ENCODE peak calls at places on chromosome X, in seven cellular contexts. One of them, this sample, is unnamed.

GRCh38 chrX:4710618-4711433 is 997.4 kb upstream of the PRKX start:
- DNase-seq in BE2C: no peak
- DNase-seq in NCI-H146: peak
- DNase-seq in HFFc6: no peak
- DNase-seq in T-helper 2 cell: no peak
- DNase-seq in stimulated activated CD8-positive, alpha-beta memory T cell treated with anti-CD3 and anti-CD28 coated beads, Interleukin-4, amount 100 ng/mL, for 24 hours: no peak
- DNase-seq in fibroblast of the aortic adventitia: peak
- DNase-seq in this sample: no peak

GRCh38 chrX:12973561-12974216 is 1.2 kb upstream of the TMSB4X start:
- DNase-seq in BE2C: no peak
- DNase-seq in NCI-H146: peak
- DNase-seq in HFFc6: no peak
- DNase-seq in T-helper 2 cell: no peak
- DNase-seq in stimulated activated CD8-positive, alpha-beta memory T cell treated with anti-CD3 and anti-CD28 coated beads, Interleukin-4, amount 100 ng/mL, for 24 hours: no peak
- DNase-seq in fibroblast of the aortic adventitia: no peak
- DNase-seq in this sample: no peak

GRCh38 chrX:72025236-72025770 is 106.4 kb downstream of the RTL5 start:
- DNase-seq in BE2C: no peak
- DNase-seq in NCI-H146: no peak
- DNase-seq in HFFc6: no peak
- DNase-seq in T-helper 2 cell: no peak
- DNase-seq in stimulated activated CD8-positive, alpha-beta memory T cell treated with anti-CD3 and anti-CD28 coated beads, Interleukin-4, amount 100 ng/mL, for 24 hours: no peak
- DNase-seq in fibroblast of the aortic adventitia: no peak
- DNase-seq in this sample: no peak

GRCh38 chrX:111165902-111166301 is 69.9 kb downstream of the PAK3 start:
- DNase-seq in BE2C: no peak
- DNase-seq in NCI-H146: no peak
- DNase-seq in HFFc6: no peak
- DNase-seq in T-helper 2 cell: no peak
- DNase-seq in stimulated activated CD8-positive, alpha-beta memory T cell treated with anti-CD3 and anti-CD28 coated beads, Interleukin-4, amount 100 ng/mL, for 24 hours: no peak
- DNase-seq in fibroblast of the aortic adventitia: no peak
- DNase-seq in this sample: no peak

GRCh38 chrX:152245231-152245630 is 106.9 kb upstream of the MAGEA10 start:
- DNase-seq in BE2C: no peak
- DNase-seq in NCI-H146: no peak
- DNase-seq in HFFc6: no peak
- DNase-seq in T-helper 2 cell: no peak
- DNase-seq in stimulated activated CD8-positive, alpha-beta memory T cell treated with anti-CD3 and anti-CD28 coated beads, Interleukin-4, amount 100 ng/mL, for 24 hours: no peak
- DNase-seq in fibroblast of the aortic adventitia: no peak
- DNase-seq in this sample: no peak

GRCh38 chrX:150692837-150693781 is at the start of gene MTMR1:
- DNase-seq in BE2C: peak
- DNase-seq in NCI-H146: peak
- DNase-seq in HFFc6: no peak
- DNase-seq in T-helper 2 cell: peak
- DNase-seq in stimulated activated CD8-positive, alpha-beta memory T cell treated with anti-CD3 and anti-CD28 coated beads, Interleukin-4, amount 100 ng/mL, for 24 hours: peak
- DNase-seq in fibroblast of the aortic adventitia: no peak
- DNase-seq in this sample: no peak

GRCh38 chrX:19707472-19707871 is 179.9 kb downstream of the SH3KBP1 start:
- DNase-seq in BE2C: peak
- DNase-seq in NCI-H146: no peak
- DNase-seq in HFFc6: no peak
- DNase-seq in T-helper 2 cell: no peak
- DNase-seq in stimulated activated CD8-positive, alpha-beta memory T cell treated with anti-CD3 and anti-CD28 coated beads, Interleukin-4, amount 100 ng/mL, for 24 hours: no peak
- DNase-seq in fibroblast of the aortic adventitia: no peak
- DNase-seq in this sample: no peak

GRCh38 chrX:152220612-152221011 is 82.2 kb upstream of the MAGEA10 start:
- DNase-seq in BE2C: no peak
- DNase-seq in NCI-H146: no peak
- DNase-seq in HFFc6: no peak
- DNase-seq in T-helper 2 cell: no peak
- DNase-seq in stimulated activated CD8-positive, alpha-beta memory T cell treated with anti-CD3 and anti-CD28 coated beads, Interleukin-4, amount 100 ng/mL, for 24 hours: no peak
- DNase-seq in fibroblast of the aortic adventitia: peak
- DNase-seq in this sample: no peak

GRCh38 chrX:11423362-11423818 is 130.2 kb downstream of the AMELX start:
- DNase-seq in BE2C: no peak
- DNase-seq in NCI-H146: no peak
- DNase-seq in HFFc6: peak
- DNase-seq in T-helper 2 cell: no peak
- DNase-seq in stimulated activated CD8-positive, alpha-beta memory T cell treated with anti-CD3 and anti-CD28 coated beads, Interleukin-4, amount 100 ng/mL, for 24 hours: no peak
- DNase-seq in fibroblast of the aortic adventitia: peak
- DNase-seq in this sample: no peak

GRCh38 chrX:53317365-53318069 is 36.1 kb upstream of the IQSEC2 start:
- DNase-seq in BE2C: peak
- DNase-seq in NCI-H146: peak
- DNase-seq in HFFc6: peak
- DNase-seq in T-helper 2 cell: peak
- DNase-seq in stimulated activated CD8-positive, alpha-beta memory T cell treated with anti-CD3 and anti-CD28 coated beads, Interleukin-4, amount 100 ng/mL, for 24 hours: peak
- DNase-seq in fibroblast of the aortic adventitia: peak
- DNase-seq in this sample: no peak

GRCh38 chrX:40922307-40922706 is 162.9 kb upstream of the USP9X start:
- DNase-seq in BE2C: no peak
- DNase-seq in NCI-H146: peak
- DNase-seq in HFFc6: peak
- DNase-seq in T-helper 2 cell: no peak
- DNase-seq in stimulated activated CD8-positive, alpha-beta memory T cell treated with anti-CD3 and anti-CD28 coated beads, Interleukin-4, amount 100 ng/mL, for 24 hours: no peak
- DNase-seq in fibroblast of the aortic adventitia: peak
- DNase-seq in this sample: no peak

GRCh38 chrX:52346462-52347165 is 22.2 kb upstream of the XAGE2 start:
- DNase-seq in BE2C: no peak
- DNase-seq in NCI-H146: no peak
- DNase-seq in HFFc6: peak
- DNase-seq in T-helper 2 cell: no peak
- DNase-seq in stimulated activated CD8-positive, alpha-beta memory T cell treated with anti-CD3 and anti-CD28 coated beads, Interleukin-4, amount 100 ng/mL, for 24 hours: no peak
- DNase-seq in fibroblast of the aortic adventitia: no peak
- DNase-seq in this sample: no peak

GRCh38 chrX:16023790-16024734 is 99.3 kb upstream of the GRPR start:
- DNase-seq in BE2C: no peak
- DNase-seq in NCI-H146: no peak
- DNase-seq in HFFc6: peak
- DNase-seq in T-helper 2 cell: no peak
- DNase-seq in stimulated activated CD8-positive, alpha-beta memory T cell treated with anti-CD3 and anti-CD28 coated beads, Interleukin-4, amount 100 ng/mL, for 24 hours: no peak
- DNase-seq in fibroblast of the aortic adventitia: peak
- DNase-seq in this sample: peak

GRCh38 chrX:95076449-95076848 is 1402.4 kb downstream of the FAM133A start:
- DNase-seq in BE2C: peak
- DNase-seq in NCI-H146: peak
- DNase-seq in HFFc6: peak
- DNase-seq in T-helper 2 cell: no peak
- DNase-seq in stimulated activated CD8-positive, alpha-beta memory T cell treated with anti-CD3 and anti-CD28 coated beads, Interleukin-4, amount 100 ng/mL, for 24 hours: no peak
- DNase-seq in fibroblast of the aortic adventitia: peak
- DNase-seq in this sample: no peak

GRCh38 chrX:3215249-3215648 is 131.2 kb downstream of the MXRA5 start:
- DNase-seq in BE2C: no peak
- DNase-seq in NCI-H146: no peak
- DNase-seq in HFFc6: no peak
- DNase-seq in T-helper 2 cell: no peak
- DNase-seq in stimulated activated CD8-positive, alpha-beta memory T cell treated with anti-CD3 and anti-CD28 coated beads, Interleukin-4, amount 100 ng/mL, for 24 hours: no peak
- DNase-seq in fibroblast of the aortic adventitia: no peak
- DNase-seq in this sample: no peak

GRCh38 chrX:112779139-112779538 is 61.5 kb downstream of the AMOT start:
- DNase-seq in BE2C: no peak
- DNase-seq in NCI-H146: no peak
- DNase-seq in HFFc6: no peak
- DNase-seq in T-helper 2 cell: no peak
- DNase-seq in stimulated activated CD8-positive, alpha-beta memory T cell treated with anti-CD3 and anti-CD28 coated beads, Interleukin-4, amount 100 ng/mL, for 24 hours: no peak
- DNase-seq in fibroblast of the aortic adventitia: no peak
- DNase-seq in this sample: no peak

GRCh38 chrX:18428006-18428405 is 2.6 kb downstream of the CDKL5 start:
- DNase-seq in BE2C: no peak
- DNase-seq in NCI-H146: no peak
- DNase-seq in HFFc6: no peak
- DNase-seq in T-helper 2 cell: no peak
- DNase-seq in stimulated activated CD8-positive, alpha-beta memory T cell treated with anti-CD3 and anti-CD28 coated beads, Interleukin-4, amount 100 ng/mL, for 24 hours: no peak
- DNase-seq in fibroblast of the aortic adventitia: no peak
- DNase-seq in this sample: no peak

GRCh38 chrX:1600406-1601050 is 9.1 kb downstream of the AKAP17A start:
- DNase-seq in BE2C: no peak
- DNase-seq in NCI-H146: no peak
- DNase-seq in HFFc6: no peak
- DNase-seq in T-helper 2 cell: no peak
- DNase-seq in stimulated activated CD8-positive, alpha-beta memory T cell treated with anti-CD3 and anti-CD28 coated beads, Interleukin-4, amount 100 ng/mL, for 24 hours: no peak
- DNase-seq in fibroblast of the aortic adventitia: no peak
- DNase-seq in this sample: no peak

GRCh38 chrX:140764401-140764919 is 54.9 kb downstream of the LINC00632 start:
- DNase-seq in BE2C: peak
- DNase-seq in NCI-H146: no peak
- DNase-seq in HFFc6: peak
- DNase-seq in T-helper 2 cell: no peak
- DNase-seq in stimulated activated CD8-positive, alpha-beta memory T cell treated with anti-CD3 and anti-CD28 coated beads, Interleukin-4, amount 100 ng/mL, for 24 hours: no peak
- DNase-seq in fibroblast of the aortic adventitia: peak
- DNase-seq in this sample: no peak

GRCh38 chrX:31608651-31609050 is 536.8 kb upstream of the FTHL17 start:
- DNase-seq in BE2C: no peak
- DNase-seq in NCI-H146: no peak
- DNase-seq in HFFc6: no peak
- DNase-seq in T-helper 2 cell: no peak
- DNase-seq in stimulated activated CD8-positive, alpha-beta memory T cell treated with anti-CD3 and anti-CD28 coated beads, Interleukin-4, amount 100 ng/mL, for 24 hours: no peak
- DNase-seq in fibroblast of the aortic adventitia: no peak
- DNase-seq in this sample: no peak

GRCh38 chrX:47817897-47818296 is 18.8 kb upstream of the ZNF81 start:
- DNase-seq in BE2C: no peak
- DNase-seq in NCI-H146: no peak
- DNase-seq in HFFc6: no peak
- DNase-seq in T-helper 2 cell: no peak
- DNase-seq in stimulated activated CD8-positive, alpha-beta memory T cell treated with anti-CD3 and anti-CD28 coated beads, Interleukin-4, amount 100 ng/mL, for 24 hours: no peak
- DNase-seq in fibroblast of the aortic adventitia: no peak
- DNase-seq in this sample: no peak

GRCh38 chrX:153925739-153926593 is at the start of gene ARHGAP4:
- DNase-seq in BE2C: no peak
- DNase-seq in NCI-H146: peak
- DNase-seq in HFFc6: no peak
- DNase-seq in T-helper 2 cell: no peak
- DNase-seq in stimulated activated CD8-positive, alpha-beta memory T cell treated with anti-CD3 and anti-CD28 coated beads, Interleukin-4, amount 100 ng/mL, for 24 hours: no peak
- DNase-seq in fibroblast of the aortic adventitia: no peak
- DNase-seq in this sample: no peak

GRCh38 chrX:153981771-153982533 is 9.4 kb downstream of the TMEM187 start:
- DNase-seq in BE2C: no peak
- DNase-seq in NCI-H146: no peak
- DNase-seq in HFFc6: no peak
- DNase-seq in T-helper 2 cell: peak
- DNase-seq in stimulated activated CD8-positive, alpha-beta memory T cell treated with anti-CD3 and anti-CD28 coated beads, Interleukin-4, amount 100 ng/mL, for 24 hours: no peak
- DNase-seq in fibroblast of the aortic adventitia: no peak
- DNase-seq in this sample: no peak

GRCh38 chrX:9180623-9181022 is 146.7 kb upstream of the FAM9B start:
- DNase-seq in BE2C: no peak
- DNase-seq in NCI-H146: no peak
- DNase-seq in HFFc6: no peak
- DNase-seq in T-helper 2 cell: no peak
- DNase-seq in stimulated activated CD8-positive, alpha-beta memory T cell treated with anti-CD3 and anti-CD28 coated beads, Interleukin-4, amount 100 ng/mL, for 24 hours: no peak
- DNase-seq in fibroblast of the aortic adventitia: no peak
- DNase-seq in this sample: no peak

GRCh38 chrX:152155766-152156310 is 17.5 kb upstream of the MAGEA10 start:
- DNase-seq in BE2C: no peak
- DNase-seq in NCI-H146: no peak
- DNase-seq in HFFc6: no peak
- DNase-seq in T-helper 2 cell: no peak
- DNase-seq in stimulated activated CD8-positive, alpha-beta memory T cell treated with anti-CD3 and anti-CD28 coated beads, Interleukin-4, amount 100 ng/mL, for 24 hours: no peak
- DNase-seq in fibroblast of the aortic adventitia: no peak
- DNase-seq in this sample: no peak

GRCh38 chrX:23883737-23884354 is 23.9 kb downstream of the APOO start:
- DNase-seq in BE2C: no peak
- DNase-seq in NCI-H146: no peak
- DNase-seq in HFFc6: peak
- DNase-seq in T-helper 2 cell: no peak
- DNase-seq in stimulated activated CD8-positive, alpha-beta memory T cell treated with anti-CD3 and anti-CD28 coated beads, Interleukin-4, amount 100 ng/mL, for 24 hours: no peak
- DNase-seq in fibroblast of the aortic adventitia: peak
- DNase-seq in this sample: no peak

GRCh38 chrX:24023972-24024664 is 2.9 kb downstream of the KLHL15 start:
- DNase-seq in BE2C: no peak
- DNase-seq in NCI-H146: peak
- DNase-seq in HFFc6: no peak
- DNase-seq in T-helper 2 cell: no peak
- DNase-seq in stimulated activated CD8-positive, alpha-beta memory T cell treated with anti-CD3 and anti-CD28 coated beads, Interleukin-4, amount 100 ng/mL, for 24 hours: no peak
- DNase-seq in fibroblast of the aortic adventitia: peak
- DNase-seq in this sample: no peak

GRCh38 chrX:41047878-41048534 is 37.2 kb upstream of the USP9X start:
- DNase-seq in BE2C: no peak
- DNase-seq in NCI-H146: no peak
- DNase-seq in HFFc6: no peak
- DNase-seq in T-helper 2 cell: no peak
- DNase-seq in stimulated activated CD8-positive, alpha-beta memory T cell treated with anti-CD3 and anti-CD28 coated beads, Interleukin-4, amount 100 ng/mL, for 24 hours: no peak
- DNase-seq in fibroblast of the aortic adventitia: no peak
- DNase-seq in this sample: no peak

GRCh38 chrX:55451990-55452824 is at the start of gene MAGEH1:
- DNase-seq in BE2C: peak
- DNase-seq in NCI-H146: peak
- DNase-seq in HFFc6: peak
- DNase-seq in T-helper 2 cell: peak
- DNase-seq in stimulated activated CD8-positive, alpha-beta memory T cell treated with anti-CD3 and anti-CD28 coated beads, Interleukin-4, amount 100 ng/mL, for 24 hours: peak
- DNase-seq in fibroblast of the aortic adventitia: peak
- DNase-seq in this sample: peak

GRCh38 chrX:110021180-110022022 is 18.5 kb downstream of the TMEM164 start:
- DNase-seq in BE2C: no peak
- DNase-seq in NCI-H146: no peak
- DNase-seq in HFFc6: peak
- DNase-seq in T-helper 2 cell: no peak
- DNase-seq in stimulated activated CD8-positive, alpha-beta memory T cell treated with anti-CD3 and anti-CD28 coated beads, Interleukin-4, amount 100 ng/mL, for 24 hours: no peak
- DNase-seq in fibroblast of the aortic adventitia: peak
- DNase-seq in this sample: no peak

GRCh38 chrX:38192007-38192625 is 28.6 kb downstream of the SRPX start:
- DNase-seq in BE2C: peak
- DNase-seq in NCI-H146: no peak
- DNase-seq in HFFc6: peak
- DNase-seq in T-helper 2 cell: no peak
- DNase-seq in stimulated activated CD8-positive, alpha-beta memory T cell treated with anti-CD3 and anti-CD28 coated beads, Interleukin-4, amount 100 ng/mL, for 24 hours: no peak
- DNase-seq in fibroblast of the aortic adventitia: no peak
- DNase-seq in this sample: no peak

This sample was measured in GM12864.